ENCODE peak calls at places on chromosomes 6 and 20, in four cellular contexts. Q, F, Z and N are unnamed samples.

GRCh38 chr6:21281366-21281765 is 312.2 kb upstream of the SOX4 start:
- DNase-seq in Q (no peak), F (no peak), Z (no peak), N (no peak)

GRCh38 chr6:140590641-140591040 is 1216.2 kb upstream of the CITED2 start:
- DNase-seq in F (no peak), Z (no peak), Q (peak), N (no peak)

GRCh38 chr20:59785986-59786753 is 147.3 kb downstream of the SYCP2 start:
- DNase-seq in F (no peak), Z (no peak), Q (no peak), N (no peak)

GRCh38 chr6:156977527-156978291 is 200.5 kb downstream of the ARID1B start:
- DNase-seq in Z (no peak), Q (peak), F (no peak), N (no peak)

GRCh38 chr6:106546322-106547052 is 82.8 kb downstream of the RTN4IP1 start:
- DNase-seq in Z (no peak), F (no peak), Q (peak), N (peak)

GRCh38 chr6:52013035-52013434 is 74.4 kb downstream of the PKHD1 start:
- DNase-seq in Z (no peak), Q (no peak), F (no peak), N (no peak)

GRCh38 chr6:134114489-134114888 is 62.1 kb upstream of the SLC2A12 start:
- DNase-seq in Q (no peak), Z (no peak), F (no peak), N (no peak)

GRCh38 chr6:138588805-138589434 is 89.6 kb upstream of the NHSL1 start:
- DNase-seq in F (peak), Z (peak), Q (peak), N (peak)

GRCh38 chr6:159981591-159982245 is 12.8 kb downstream of the IGF2R start:
- DNase-seq in Z (no peak), Q (peak), F (no peak), N (peak)

GRCh38 chr6:138869343-138869742 is 73.5 kb downstream of the ECT2L start:
- DNase-seq in Q (peak), F (no peak), Z (no peak), N (peak)

GRCh38 chr6:16759646-16760535 is 1.4 kb downstream of the ATXN1 start:
- DNase-seq in F (peak), Z (peak), Q (peak), N (peak)
- TF ChIP-seq CTCF in F (no peak), Z (peak), Q (peak), N (no peak)

GRCh38 chr6:49565855-49566254 is 15.4 kb downstream of the C6orf141 start:
- DNase-seq in F (no peak), Q (peak), Z (no peak), N (no peak)

GRCh38 chr6:49565261-49565660 is 14.8 kb downstream of the C6orf141 start:
- DNase-seq in Q (no peak), F (no peak), Z (no peak), N (no peak)

DNA sequence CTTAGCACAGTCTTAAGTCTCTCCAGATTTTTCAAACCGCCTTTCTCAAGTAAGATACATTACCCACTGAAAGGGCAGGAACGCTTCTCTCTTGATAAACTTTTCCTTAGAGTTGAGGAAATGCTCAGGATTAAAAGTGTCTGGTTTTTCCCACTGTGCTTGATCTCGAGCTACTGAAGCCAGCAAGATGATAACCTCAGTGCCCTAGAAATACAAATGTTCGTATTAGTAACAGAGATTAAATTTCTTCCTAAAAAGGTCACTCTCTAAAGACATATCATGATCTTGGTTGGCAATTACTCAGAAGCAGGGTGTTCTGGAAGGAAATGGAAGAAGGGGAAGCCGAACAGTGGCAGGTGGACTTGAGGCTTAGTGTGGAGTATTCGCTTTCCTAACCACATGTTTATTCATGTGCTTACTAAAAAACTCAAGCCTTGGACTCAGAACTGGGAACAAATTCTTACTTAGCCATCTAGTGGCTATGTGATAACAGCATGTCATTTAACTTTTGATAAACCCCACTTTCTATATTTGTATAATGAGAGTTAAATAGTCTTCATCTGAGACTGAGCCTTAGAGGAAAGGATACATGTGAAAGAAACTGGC is 20.1 kb downstream of the C6orf141 start:
- DNase-seq in Z (no peak), Q (peak), F (no peak), N (peak)
- TF ChIP-seq CTCF in Z (peak), Q (no peak), F (no peak), N (no peak)

GRCh38 chr6:110950443-110950842 is 8.1 kb upstream of the GTF3C6 start:
- DNase-seq in Z (no peak), F (no peak), Q (no peak), N (peak)

GRCh38 chr6:110946498-110946897 is 12.0 kb upstream of the GTF3C6 start:
- DNase-seq in Z (no peak), F (no peak), Q (no peak), N (peak)

GRCh38 chr6:110951008-110951407 is 7.5 kb upstream of the GTF3C6 start:
- DNase-seq in Z (no peak), Q (no peak), F (no peak), N (no peak)

GRCh38 chr6:110951986-110952794 is 6.3 kb upstream of the GTF3C6 start:
- DNase-seq in Z (no peak), Q (peak), F (no peak), N (peak)

GRCh38 chr6:110949679-110950285 is 8.7 kb upstream of the GTF3C6 start:
- DNase-seq in Z (peak), Q (peak), F (no peak), N (peak)
- TF ChIP-seq CTCF in Z (peak), Q (peak), F (no peak), N (peak)

GRCh38 chr20:36399147-36399968 is 93.2 kb downstream of the DLGAP4 start:
- DNase-seq in F (peak), Q (peak), Z (peak), N (peak)
- TF ChIP-seq CTCF in F (peak), Q (peak), Z (peak), N (peak)

GRCh38 chr6:39317256-39317655 is 3.0 kb upstream of the KCNK17 start:
- DNase-seq in Z (no peak), F (no peak), Q (no peak), N (no peak)
- TF ChIP-seq CTCF in Z (no peak), F (no peak), Q (no peak), N (no peak)

DNA sequence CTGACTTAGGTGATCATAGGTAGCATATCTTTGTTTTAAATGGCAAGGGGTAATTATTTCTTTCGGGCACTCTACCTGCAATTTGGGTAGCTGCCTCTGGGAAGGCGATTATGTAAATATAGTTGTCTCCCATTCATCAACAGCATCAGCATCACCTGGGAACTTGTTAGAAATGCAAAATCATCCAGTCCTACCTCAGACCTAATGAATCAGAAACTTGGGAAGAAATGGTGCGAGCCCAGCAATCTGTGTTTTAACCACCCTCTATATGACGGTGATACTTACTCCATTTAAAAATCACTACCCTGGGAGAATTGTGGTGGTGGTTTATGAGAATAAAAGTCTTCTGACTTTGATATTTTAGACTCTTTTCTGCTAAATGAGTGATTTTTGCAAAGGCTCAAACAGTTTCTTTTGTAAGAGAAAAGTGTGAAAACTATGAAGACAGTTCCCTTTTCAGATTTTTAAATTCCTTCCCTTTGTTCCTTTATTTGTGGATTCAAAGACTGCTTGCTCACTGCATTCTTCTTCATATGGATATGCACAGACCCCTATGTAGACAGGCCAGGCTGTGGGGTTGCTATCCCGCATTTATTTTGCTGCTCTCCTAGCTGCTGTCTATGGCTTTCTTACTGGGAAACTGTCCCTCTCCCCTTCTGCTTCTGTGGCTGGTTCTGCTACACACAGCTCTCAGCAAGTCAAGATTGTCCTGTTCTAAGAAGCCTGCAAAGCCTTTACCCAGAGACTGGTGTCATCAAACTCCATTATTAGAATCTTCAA is 365.3 kb downstream of the RNF144B start:
- DNase-seq in F (no peak), Z (no peak), Q (no peak), N (no peak)
- TF ChIP-seq CTCF in F (no peak), Z (no peak), Q (no peak), N (no peak)

DNA sequence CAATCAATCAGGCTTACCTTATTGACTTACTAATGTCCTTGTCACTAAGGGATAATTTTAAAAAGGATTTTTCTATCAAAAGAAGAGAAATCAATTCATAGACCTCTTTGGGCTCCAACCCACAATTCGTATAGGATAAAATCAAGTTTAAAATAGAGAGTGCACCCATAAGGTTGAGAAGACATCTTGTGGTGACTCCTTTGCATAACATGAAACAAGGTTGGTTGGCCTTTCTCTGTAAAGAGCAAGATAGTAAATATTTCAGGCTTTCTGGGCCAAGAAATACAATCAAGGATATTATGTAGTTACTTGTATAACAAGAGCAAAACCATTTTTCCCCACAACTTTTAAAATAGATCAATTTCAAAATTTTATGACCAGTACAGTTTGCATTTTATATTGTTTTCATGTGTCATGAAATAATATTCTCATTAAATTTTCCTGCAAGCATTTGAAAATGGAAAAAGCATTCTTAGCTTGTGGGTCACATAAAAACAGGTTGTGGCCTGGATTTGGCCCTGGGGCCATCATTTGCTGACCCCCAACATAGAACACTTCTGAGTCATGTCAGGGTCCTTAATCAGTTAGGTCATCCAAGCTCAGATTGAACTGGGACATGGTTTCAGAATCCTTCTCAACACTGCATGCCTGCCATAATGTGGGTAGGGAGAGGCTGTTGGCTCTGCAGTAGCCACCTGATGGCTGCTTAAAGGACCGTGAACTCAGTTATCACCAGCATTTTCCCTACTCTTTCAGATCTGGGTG is 76.7 kb downstream of the MYB start:
- DNase-seq in F (no peak), Z (no peak), Q (no peak), N (no peak)
- TF ChIP-seq CTCF in F (no peak), Z (no peak), Q (no peak), N (no peak)

DNA sequence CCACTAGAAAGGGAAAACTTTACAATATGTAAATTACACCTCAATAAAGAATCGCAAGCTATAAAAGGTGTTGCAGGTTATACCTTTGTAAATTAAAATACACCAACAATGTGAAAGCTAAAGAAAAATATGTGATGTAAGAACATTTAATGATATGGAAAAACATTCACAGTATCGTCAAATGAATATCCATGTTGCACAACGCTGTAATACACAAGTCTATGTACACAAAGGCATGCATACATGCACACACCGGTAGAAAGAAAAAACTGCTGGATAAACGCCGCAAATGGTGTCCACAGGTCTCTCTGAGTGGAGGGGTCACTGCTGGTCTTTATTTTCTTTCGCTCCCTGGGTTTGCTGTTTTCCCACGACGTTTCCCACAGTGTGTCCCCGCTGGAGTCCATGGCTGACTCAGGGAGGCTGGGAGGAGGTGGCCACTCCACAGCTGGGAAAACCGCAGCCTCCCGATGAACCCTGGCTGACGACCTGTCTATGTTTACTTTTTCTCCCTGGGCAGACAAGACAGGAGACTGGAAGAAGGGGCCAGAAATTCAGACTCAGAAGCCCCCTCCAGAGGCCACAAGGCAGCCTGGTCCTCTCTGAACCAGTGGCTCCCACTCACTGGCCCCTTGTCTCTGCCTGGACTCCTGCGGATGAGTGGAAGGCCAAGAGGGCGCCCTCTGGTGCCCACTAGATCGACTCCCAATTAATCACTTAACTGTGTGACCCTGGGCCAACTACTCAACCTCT is 13.0 kb upstream of the BPI start:
- DNase-seq in F (peak), Z (peak), Q (peak), N (peak)
- TF ChIP-seq CTCF in F (peak), Z (peak), Q (peak), N (peak)